ENCODE peak calls at places on chromosomes 12 and 14, in eight cellular contexts. F, C, T, N, L, E, J and K are unnamed samples.

GRCh38 chr12:130375888-130376287 is 38.2 kb downstream of the PIWIL1 start:
- DNase-seq in N (no peak), T (no peak), L (no peak), F (no peak), J (no peak), C (no peak), E (no peak), K (no peak)

GRCh38 chr12:75317784-75318183 is 12.3 kb downstream of the CAPS2 start:
- DNase-seq in E (no peak), N (no peak), J (no peak), F (no peak), C (no peak), L (no peak), T (no peak), K (no peak)

GRCh38 chr14:100533647-100534485 is 53.4 kb downstream of the BEGAIN start:
- DNase-seq in E (no peak), T (no peak), L (peak), F (peak), N (peak), C (no peak), J (no peak), K (no peak)

GRCh38 chr14:38143651-38144505 is 63.8 kb upstream of the SSTR1 start:
- DNase-seq in F (no peak), N (no peak), L (no peak), C (no peak), J (no peak), E (no peak), T (no peak), K (peak)

GRCh38 chr12:29610473-29611174 is 113.1 kb upstream of the OVCH1 start:
- DNase-seq in E (no peak), F (no peak), L (no peak), T (no peak), C (peak), J (no peak), N (no peak), K (no peak)

GRCh38 chr14:98259881-98260280 is 1012.1 kb downstream of the BCL11B start:
- DNase-seq in T (no peak), C (no peak), F (no peak), L (no peak), E (no peak), N (peak), J (no peak), K (peak)

GRCh38 chr14:104895786-104896642 is 28.7 kb upstream of the PLD4 start:
- DNase-seq in L (no peak), T (peak), F (peak), N (peak), J (no peak), C (peak), E (peak), K (no peak)

GRCh38 chr12:26347300-26347699 is 151.9 kb downstream of the SSPN start:
- DNase-seq in N (no peak), L (no peak), T (no peak), F (no peak), E (no peak), J (no peak), C (no peak), K (no peak)

GRCh38 chr14:105944632-105945610 is 418.5 kb downstream of the TMEM121 start:
- DNase-seq in E (peak), L (no peak), F (peak), N (peak), J (peak), T (no peak), C (peak), K (no peak)

GRCh38 chr12:3436496-3437060 is 54.4 kb upstream of the PRMT8 start:
- DNase-seq in N (no peak), F (no peak), J (no peak), C (peak), E (no peak), T (peak), L (no peak), K (no peak)

GRCh38 chr14:57686317-57686716 is 179.6 kb downstream of the SLC35F4 start:
- DNase-seq in E (no peak), J (no peak), T (no peak), C (no peak), N (no peak), L (no peak), F (no peak), K (no peak)

GRCh38 chr14:20998674-20999366 is at the start of gene SLC39A2:
- DNase-seq in L (no peak), C (peak), F (peak), E (peak), T (no peak), J (peak), N (peak), K (no peak)

GRCh38 chr12:116979109-116979508 is 68.4 kb downstream of the FBXW8 start:
- DNase-seq in N (no peak), F (no peak), C (peak), J (no peak), E (no peak), L (no peak), T (no peak), K (no peak)

GRCh38 chr12:24494401-24494800 is 454.5 kb downstream of the BCAT1 start:
- DNase-seq in E (no peak), F (no peak), L (no peak), J (no peak), C (no peak), N (no peak), T (no peak), K (no peak)

GRCh38 chr14:50599700-50600444 is 39.9 kb downstream of the ATL1 start:
- DNase-seq in E (no peak), J (peak), L (no peak), F (no peak), T (no peak), N (no peak), C (no peak), K (no peak)

GRCh38 chr12:122403115-122403770 is 19.2 kb downstream of the CLIP1 start:
- DNase-seq in N (no peak), C (no peak), L (no peak), F (no peak), J (no peak), E (no peak), T (no peak), K (no peak)

GRCh38 chr14:69648480-69649414 is 37.4 kb downstream of the SUSD6 start:
- DNase-seq in C (no peak), N (no peak), J (no peak), T (no peak), L (no peak), F (no peak), E (no peak), K (no peak)
- H3K4me3 ChIP-seq in C (no peak), N (no peak), J (no peak), T (peak), L (no peak), F (no peak), E (no peak), K (no peak)

GRCh38 chr12:118853634-118854033 is 127.7 kb upstream of the SRRM4 start:
- DNase-seq in J (no peak), N (no peak), T (no peak), C (peak), L (no peak), E (no peak), F (no peak), K (no peak)

GRCh38 chr12:118855858-118856257 is 125.5 kb upstream of the SRRM4 start:
- DNase-seq in L (no peak), F (no peak), E (no peak), C (no peak), N (no peak), T (no peak), J (no peak), K (no peak)

DNA sequence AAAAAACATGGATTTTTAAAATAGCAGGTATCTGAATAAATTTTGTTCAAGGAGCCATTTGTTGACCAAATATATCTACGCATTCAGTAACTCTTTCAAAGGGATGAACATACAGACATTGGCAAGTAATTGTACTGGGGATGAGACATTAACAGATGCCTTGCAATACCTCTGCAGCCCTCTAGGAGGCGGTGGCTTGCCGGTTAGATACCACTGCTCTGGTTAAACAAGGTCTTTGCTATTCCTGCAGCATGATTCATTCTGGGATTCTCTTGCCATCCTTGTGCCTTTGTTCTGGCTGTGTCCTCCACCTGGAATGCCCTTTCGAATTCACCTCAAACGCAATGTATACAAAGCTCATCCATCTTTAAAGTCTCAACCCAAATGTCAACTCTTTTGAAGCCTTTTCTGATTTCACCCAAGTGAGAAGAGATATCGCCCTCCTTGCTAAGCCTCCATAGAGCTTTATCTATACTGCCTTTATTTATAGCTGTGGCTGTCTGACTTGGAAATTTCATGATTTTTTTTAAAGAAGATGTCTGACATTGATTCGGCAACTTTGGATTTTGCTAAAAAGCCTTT is 131.0 kb upstream of the SRRM4 start:
- DNase-seq in N (peak), C (peak), F (no peak), L (no peak), J (peak), T (no peak), E (no peak), K (no peak)
- TF ChIP-seq CTCF in N (peak), C (peak), F (no peak), L (peak), J (peak), T (no peak), E (no peak), K (peak)

GRCh38 chr14:96038558-96038919 is 623 bp upstream of the C14orf132 start:
- DNase-seq in C (peak), L (no peak), J (peak), E (no peak), F (no peak), N (no peak), T (peak), K (no peak)
- H3K4me3 ChIP-seq in C (peak), L (peak), J (peak), E (no peak), F (peak), N (peak), T (peak), K (peak)

DNA sequence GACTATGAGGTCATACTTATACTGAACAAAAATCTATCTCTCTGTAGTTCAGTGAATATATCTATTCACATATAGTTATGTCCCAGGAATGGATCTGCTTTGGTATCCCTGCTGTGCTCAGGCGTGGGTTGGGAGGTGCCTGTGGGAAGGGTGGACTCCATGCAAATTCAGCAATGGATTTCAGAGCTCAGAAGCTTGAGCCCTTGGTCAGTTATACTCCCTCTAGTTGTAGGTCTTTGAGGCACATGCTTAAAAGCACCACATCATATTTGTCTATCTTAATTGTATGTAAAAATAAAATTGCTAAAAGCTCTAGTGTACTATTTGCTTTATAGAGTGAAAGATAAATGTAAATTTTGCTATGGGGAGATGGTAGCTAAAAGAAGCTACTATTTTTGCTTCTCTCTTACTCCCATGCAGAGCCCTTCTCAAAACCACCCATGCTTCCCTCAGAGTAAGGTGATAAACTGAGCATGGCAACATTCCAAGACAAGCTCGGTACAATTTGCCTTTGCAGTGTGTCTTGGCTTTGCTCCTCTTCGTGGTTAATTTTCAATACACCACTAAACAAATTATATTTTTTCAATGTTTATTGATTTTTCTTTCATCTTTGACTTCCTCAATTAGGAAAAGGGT is 54.9 kb downstream of the SLC16A7 start:
- DNase-seq in N (no peak), J (no peak), F (no peak), C (no peak), E (no peak), T (no peak), L (no peak), K (no peak)
- TF ChIP-seq CTCF in N (no peak), J (no peak), F (no peak), C (peak), E (no peak), T (no peak), L (no peak), K (peak)

GRCh38 chr14:96065661-96066459 is 26.7 kb downstream of the C14orf132 start:
- DNase-seq in F (no peak), E (no peak), L (no peak), C (peak), N (no peak), J (no peak), T (peak), K (no peak)

GRCh38 chr14:96062506-96062905 is 23.3 kb downstream of the C14orf132 start:
- DNase-seq in N (no peak), C (peak), T (no peak), F (no peak), L (no peak), E (no peak), J (no peak), K (no peak)

GRCh38 chr14:96066976-96067375 is 27.8 kb downstream of the C14orf132 start:
- DNase-seq in N (no peak), F (no peak), C (peak), J (no peak), E (no peak), T (peak), L (no peak), K (no peak)

GRCh38 chr14:96062010-96062409 is 22.8 kb downstream of the C14orf132 start:
- DNase-seq in F (no peak), J (no peak), E (no peak), L (no peak), T (peak), N (no peak), C (peak), K (no peak)

DNA sequence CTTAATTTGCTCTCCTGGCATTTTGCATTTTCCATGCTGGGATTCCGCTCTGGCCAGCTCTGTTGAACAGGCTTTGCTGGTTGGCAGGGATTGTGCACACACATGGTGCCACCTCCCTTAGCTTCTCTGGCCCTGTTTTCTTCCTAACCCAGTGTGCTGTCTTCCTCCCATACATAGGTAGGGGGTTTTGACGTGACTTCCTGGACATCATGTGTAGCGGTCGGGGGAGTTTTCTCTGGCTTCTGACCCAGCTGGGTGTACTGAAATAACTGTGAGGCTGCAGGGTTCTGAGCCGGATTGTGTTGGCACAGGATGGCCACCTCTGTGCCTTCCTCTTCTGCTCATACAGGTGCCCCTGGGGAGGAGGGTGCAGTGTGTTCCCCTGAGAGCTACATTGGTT is 25.7 kb downstream of the C14orf132 start:
- DNase-seq in N (no peak), T (peak), J (no peak), C (peak), F (no peak), L (no peak), E (no peak), K (no peak)
- H3K4me3 ChIP-seq in N (no peak), T (no peak), J (no peak), C (no peak), F (no peak), L (no peak), E (no peak), K (no peak)

GRCh38 chr14:87993485-87993809 is 465 bp upstream of the GALC start:
- DNase-seq in C (no peak), E (no peak), J (no peak), T (no peak), N (no peak), F (no peak), L (no peak), K (no peak)
- TF ChIP-seq CTCF in C (no peak), E (no peak), J (no peak), T (no peak), N (no peak), F (no peak), L (no peak), K (no peak)

DNA sequence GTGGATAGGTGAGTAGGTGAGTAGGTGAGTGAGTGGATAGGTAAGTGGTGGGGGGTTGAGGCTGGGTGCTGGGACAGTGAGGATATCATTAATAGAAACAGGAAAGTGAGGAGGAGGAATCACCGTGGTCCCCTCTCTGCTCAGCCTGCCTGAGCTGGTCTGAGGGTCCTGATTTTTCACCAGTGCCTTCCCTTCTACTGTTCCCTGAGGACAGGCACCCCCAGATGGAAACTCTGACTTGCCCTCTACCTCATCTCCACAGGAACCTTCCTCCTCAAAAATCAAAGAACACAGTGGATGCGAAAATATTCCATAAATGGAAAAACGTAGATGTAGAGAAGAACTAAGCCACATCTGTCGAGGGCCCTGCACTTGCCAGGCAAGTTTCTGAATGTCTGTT is 1.9 kb downstream of the GPR68 start:
- DNase-seq in N (no peak), J (no peak), F (no peak), E (no peak), L (no peak), C (no peak), T (no peak), K (no peak)
- H3K4me3 ChIP-seq in N (no peak), J (no peak), F (no peak), E (no peak), L (no peak), C (no peak), T (no peak), K (no peak)

GRCh38 chr14:60061371-60061770 is 30.4 kb upstream of the PCNX4 start:
- DNase-seq in C (no peak), N (no peak), J (no peak), F (no peak), T (no peak), E (no peak), L (no peak), K (no peak)

GRCh38 chr14:60067911-60068310 is 23.8 kb upstream of the PCNX4 start:
- DNase-seq in F (no peak), L (no peak), C (no peak), E (no peak), T (no peak), J (no peak), N (no peak), K (no peak)

GRCh38 chr14:60064491-60065072 is 27.1 kb upstream of the PCNX4 start:
- DNase-seq in J (peak), L (no peak), N (no peak), F (no peak), T (no peak), C (no peak), E (no peak), K (no peak)
- TF ChIP-seq CTCF in J (peak), L (peak), N (peak), F (no peak), T (peak), C (peak), E (peak), K (peak)

GRCh38 chr12:89228466-89228865 is 123.8 kb downstream of the DUSP6 start:
- DNase-seq in T (no peak), L (no peak), N (no peak), F (no peak), E (no peak), C (no peak), J (no peak), K (no peak)

GRCh38 chr12:89230376-89231101 is 121.8 kb downstream of the DUSP6 start:
- DNase-seq in J (no peak), C (no peak), T (no peak), F (no peak), N (no peak), L (no peak), E (no peak), K (no peak)

GRCh38 chr12:89227774-89228173 is 124.5 kb downstream of the DUSP6 start:
- DNase-seq in N (no peak), E (no peak), J (no peak), C (no peak), F (no peak), T (no peak), L (no peak), K (no peak)

GRCh38 chr12:89225401-89225800 is 126.9 kb downstream of the DUSP6 start:
- DNase-seq in N (peak), F (peak), C (peak), J (peak), T (no peak), L (no peak), E (peak), K (no peak)

GRCh38 chr12:89225808-89226368 is 126.4 kb downstream of the DUSP6 start:
- DNase-seq in N (peak), C (peak), J (peak), T (no peak), L (no peak), E (peak), F (peak), K (no peak)
- H3K4me3 ChIP-seq in N (no peak), C (no peak), J (peak), T (no peak), L (no peak), E (no peak), F (no peak), K (no peak)

GRCh38 chr14:60656755-60657608 is 7.7 kb upstream of the SIX1 start:
- DNase-seq in E (no peak), L (no peak), J (no peak), F (no peak), T (no peak), C (peak), N (peak), K (no peak)
- TF ChIP-seq CTCF in E (no peak), L (peak), J (no peak), F (no peak), T (no peak), C (peak), N (peak), K (peak)